ENCODE peak calls at places on chromosomes 3 and 15, in eight cellular contexts. J, G, R, T, B, L, Z and E are unnamed samples.

GRCh38 chr3:116264546-116265174 is 180.6 kb downstream of the LSAMP start:
- DNase-seq in J (peak; percentile 37), G (no peak), R (no peak), T (no peak), B (no peak), L (no peak), Z (no peak), E (no peak)

GRCh38 chr15:62404194-62404985 is 239.3 kb upstream of the C2CD4B start:
- DNase-seq in J (peak; percentile 9), G (no peak), R (no peak), T (no peak), B (no peak), L (no peak), Z (no peak), E (no peak)

GRCh38 chr15:100114100-100114499 is 227.7 kb downstream of the ADAMTS17 start:
- DNase-seq in J (peak; percentile 98), G (peak; percentile 96), R (no peak), T (peak; percentile 77), B (peak; percentile 82), L (no peak), Z (no peak), E (peak; percentile 79)

GRCh38 chr3:31793821-31794220 is 187.2 kb downstream of the OSBPL10 start:
- DNase-seq in J (no peak), G (no peak), R (no peak), T (no peak), B (no peak), L (no peak), Z (no peak), E (no peak)

GRCh38 chr3:55789516-55789915 is 302.4 kb upstream of the WNT5A start:
- DNase-seq in J (no peak), G (no peak), R (no peak), T (no peak), B (no peak), L (no peak), Z (no peak), E (no peak)

GRCh38 chr3:160154033-160154432 is 71.2 kb upstream of the C3orf80 start:
- DNase-seq in J (peak; percentile 88), G (peak; percentile 25), R (no peak), T (no peak), B (no peak), L (no peak), Z (no peak), E (peak; percentile 32)

GRCh38 chr3:194184265-194184751 is 48.4 kb downstream of the HES1 start:
- DNase-seq in J (no peak), G (no peak), R (no peak), T (peak; percentile 40), B (no peak), L (no peak), Z (no peak), E (no peak)

GRCh38 chr3:42605550-42606173 is 5.2 kb downstream of the NKTR start:
- DNase-seq in J (peak; percentile 25), G (no peak), R (no peak), T (peak; percentile 66), B (no peak), L (no peak), Z (no peak), E (no peak)

GRCh38 chr15:52976050-52976449 is 185.9 kb upstream of the ONECUT1 start:
- DNase-seq in J (no peak), G (no peak), R (no peak), T (no peak), B (no peak), L (no peak), Z (no peak), E (no peak)

GRCh38 chr3:50602675-50603191 is 8.8 kb downstream of the CISH start:
- DNase-seq in J (no peak), G (no peak), R (no peak), T (no peak), B (no peak), L (no peak), Z (no peak), E (no peak)

GRCh38 chr3:45204136-45204535 is 22.0 kb downstream of the TMEM158 start:
- DNase-seq in J (peak; percentile 70), G (peak; percentile 93), R (no peak), T (no peak), B (no peak), L (no peak), Z (no peak), E (peak; percentile 78)

GRCh38 chr15:52019394-52020252 is 604 bp downstream of the MAPK6 start:
- DNase-seq in J (peak; percentile 82), G (peak; percentile 93), R (no peak), T (peak; percentile 86), B (peak; percentile 87), L (no peak), Z (no peak), E (peak; percentile 91)

GRCh38 chr3:81502251-81502650 is 259.2 kb downstream of the GBE1 start:
- DNase-seq in J (no peak), G (no peak), R (no peak), T (no peak), B (no peak), L (no peak), Z (no peak), E (no peak)

GRCh38 chr15:70853855-70854668 is at the start of gene LARP6:
- DNase-seq in J (peak; percentile 49), G (peak; percentile 30), R (peak; percentile 14), T (peak; percentile 60), B (peak; percentile 49), L (no peak), Z (no peak), E (peak; percentile 53)

GRCh38 chr15:25501828-25502446 is 63.1 kb upstream of the UBE3A start:
- DNase-seq in J (peak; percentile 21), G (peak; percentile 51), R (peak; percentile 19), T (peak; percentile 32), B (no peak), L (no peak), Z (no peak), E (peak; percentile 35)

GRCh38 chr15:60798821-60799220 is 319.9 kb upstream of the ICE2 start:
- DNase-seq in J (peak; percentile 63), G (peak; percentile 72), R (no peak), T (no peak), B (no peak), L (peak; percentile 19), Z (peak; percentile 24), E (peak; percentile 82)

GRCh38 chr15:33279613-33280205 is 31.1 kb upstream of the RYR3 start:
- DNase-seq in J (peak; percentile 59), G (no peak), R (no peak), T (peak; percentile 22), B (no peak), L (no peak), Z (no peak), E (peak; percentile 9)

GRCh38 chr3:190701096-190701532 is 161.4 kb downstream of the GMNC start:
- DNase-seq in J (peak; percentile 43), G (peak; percentile 68), R (no peak), T (peak; percentile 37), B (no peak), L (no peak), Z (no peak), E (peak; percentile 51)

GRCh38 chr15:88803241-88803919 is at the start of gene ACAN:
- DNase-seq in J (no peak), G (no peak), R (no peak), T (no peak), B (no peak), L (no peak), Z (no peak), E (no peak)

GRCh38 chr3:128426128-128426921 is 40.4 kb downstream of the DNAJB8 start:
- DNase-seq in J (no peak), G (peak; percentile 12), R (peak; percentile 61), T (peak; percentile 41), B (no peak), L (no peak), Z (no peak), E (peak; percentile 12)

GRCh38 chr3:2098398-2099027 is at the start of gene CNTN4:
- DNase-seq in J (no peak), G (no peak), R (no peak), T (no peak), B (peak; percentile 71), L (no peak), Z (no peak), E (no peak)

GRCh38 chr3:123688241-123688747 is 103.4 kb upstream of the HACD2 start:
- DNase-seq in J (peak; percentile 97), G (peak; percentile 90), R (no peak), T (peak; percentile 82), B (peak; percentile 64), L (no peak), Z (no peak), E (peak; percentile 97)

GRCh38 chr3:13343601-13344000 is 76.5 kb downstream of the NUP210 start:
- DNase-seq in J (no peak), G (no peak), R (no peak), T (no peak), B (no peak), L (no peak), Z (no peak), E (no peak)

GRCh38 chr15:87609474-87609873 is 647.1 kb downstream of the NTRK3 start:
- DNase-seq in J (peak; percentile 98), G (peak; percentile 99), R (no peak), T (peak; percentile 75), B (no peak), L (no peak), Z (no peak), E (peak; percentile 92)

GRCh38 chr3:35639251-35640185 is at the start of gene ARPP21:
- DNase-seq in J (no peak), G (peak; percentile 3), R (peak; percentile 14), T (peak; percentile 15), B (no peak), L (no peak), Z (no peak), E (no peak)
- H3K4me3 ChIP-seq in J (no peak within 1 kb of the TSS), G (peak within 1 kb of the TSS; percentile 63), R (no peak within 1 kb of the TSS), T (no peak within 1 kb of the TSS), B (peak within 1 kb of the TSS; percentile 37), L (no peak within 1 kb of the TSS), Z (no peak within 1 kb of the TSS), E (no peak within 1 kb of the TSS)

GRCh38 chr3:40649346-40649745 is 124.6 kb downstream of the ZNF621 start:
- DNase-seq in J (no peak), G (no peak), R (no peak), T (no peak), B (no peak), L (no peak), Z (no peak), E (no peak)
- H3K4me3 ChIP-seq in J (no peak overlapping the region), G (no peak overlapping the region), R (no peak overlapping the region), T (no peak overlapping the region), B (no peak overlapping the region), L (no peak overlapping the region), Z (no peak overlapping the region), E (no peak overlapping the region)

GRCh38 chr3:71722693-71723092 is 2.5 kb downstream of the EIF4E3 start:
- DNase-seq in J (no peak), G (no peak), R (no peak), T (no peak), B (no peak), L (no peak), Z (no peak), E (no peak)
- H3K4me3 ChIP-seq in J (no peak overlapping the region), G (no peak overlapping the region), R (peak overlapping the region; percentile 65), T (no peak overlapping the region), B (no peak overlapping the region), L (no peak overlapping the region), Z (no peak overlapping the region), E (no peak overlapping the region)

DNA sequence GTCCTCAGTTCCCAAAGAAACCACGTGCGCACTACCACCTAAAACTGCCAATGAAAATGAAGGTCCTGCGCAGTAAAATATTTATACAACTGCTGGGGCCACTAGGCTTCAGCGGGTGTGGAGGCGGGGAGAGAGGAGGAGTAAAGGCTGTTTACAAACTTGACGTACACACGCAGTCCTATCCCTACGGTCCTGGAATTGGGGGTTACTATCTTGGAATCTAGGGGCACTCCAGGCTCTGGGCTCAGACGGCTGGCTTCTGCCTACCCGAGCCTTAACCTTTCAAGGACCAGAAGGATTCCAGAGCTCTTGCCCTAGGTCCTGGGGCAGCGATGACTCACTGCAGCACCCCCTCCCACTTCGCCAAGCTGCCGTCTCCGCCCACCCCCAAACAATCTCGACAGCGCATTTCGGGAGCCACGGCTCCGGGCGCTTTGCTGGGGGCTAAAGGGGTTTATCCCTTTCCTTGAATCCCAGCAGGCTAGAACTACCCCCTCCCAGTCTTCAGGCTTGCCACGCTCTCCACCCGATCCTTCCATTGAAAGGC is 3.0 kb downstream of the ADAMTS9 start:
- DNase-seq in J (peak; percentile 21), G (peak; percentile 5), R (no peak), T (peak; percentile 83), B (peak; percentile 45), L (no peak), Z (no peak), E (peak; percentile 48)
- H3K4me3 ChIP-seq in J (peak overlapping the region; percentile 55), G (peak overlapping the region; percentile 78), R (no peak overlapping the region), T (peak overlapping the region; percentile 89), B (peak overlapping the region; percentile 79), L (no peak overlapping the region), Z (no peak overlapping the region), E (peak overlapping the region; percentile 83)